ENCODE peak calls at places on chromosomes 1 and 21, in six cellular contexts. One of them, this sample, is unnamed. For H3K4me1, the result is how much of the 10 kb centered on the place peaks cover.

GRCh38 chr1:11671544-11672286 is 7.7 kb downstream of the FBXO6 start:
- DNase-seq in sigmoid colon: no peak
- DNase-seq in tibial nerve: no peak
- DNase-seq in breast epithelium: no peak
- DNase-seq in A549: no peak
- DNase-seq in colonic mucosa: no peak
- DNase-seq in this sample: no peak

GRCh38 chr1:204480515-204480914 is 14.1 kb downstream of the PIK3C2B start:
- DNase-seq in sigmoid colon: no peak
- DNase-seq in tibial nerve: no peak
- DNase-seq in breast epithelium: no peak
- DNase-seq in A549: no peak
- DNase-seq in colonic mucosa: no peak
- DNase-seq in this sample: no peak

GRCh38 chr1:74733616-74734484 is 898 bp downstream of the TYW3 start:
- DNase-seq in sigmoid colon: no peak
- DNase-seq in tibial nerve: no peak
- DNase-seq in breast epithelium: no peak
- DNase-seq in A549: peak
- DNase-seq in colonic mucosa: peak
- DNase-seq in this sample: no peak

GRCh38 chr1:221718391-221719277 is 23.3 kb downstream of the DUSP10 start:
- DNase-seq in sigmoid colon: no peak
- DNase-seq in tibial nerve: no peak
- DNase-seq in breast epithelium: no peak
- DNase-seq in A549: peak
- DNase-seq in colonic mucosa: no peak
- DNase-seq in this sample: no peak

GRCh38 chr1:246875041-246876026 is 56.4 kb downstream of the AHCTF1 start:
- DNase-seq in sigmoid colon: no peak
- DNase-seq in tibial nerve: no peak
- DNase-seq in breast epithelium: no peak
- DNase-seq in A549: no peak
- DNase-seq in colonic mucosa: no peak
- DNase-seq in this sample: no peak

GRCh38 chr1:15714438-15715136 is 21.5 kb upstream of the SLC25A34 start:
- DNase-seq in sigmoid colon: peak
- DNase-seq in tibial nerve: no peak
- DNase-seq in breast epithelium: no peak
- DNase-seq in A549: no peak
- DNase-seq in colonic mucosa: no peak
- DNase-seq in this sample: no peak

GRCh38 chr1:232669981-232670763 is 40.2 kb upstream of the SIPA1L2 start:
- DNase-seq in sigmoid colon: no peak
- DNase-seq in tibial nerve: no peak
- DNase-seq in breast epithelium: no peak
- DNase-seq in A549: no peak
- DNase-seq in colonic mucosa: no peak
- DNase-seq in this sample: no peak

GRCh38 chr1:43750083-43750482 is 42.7 kb downstream of the ST3GAL3 start:
- DNase-seq in sigmoid colon: no peak
- DNase-seq in tibial nerve: no peak
- DNase-seq in breast epithelium: no peak
- DNase-seq in A549: no peak
- DNase-seq in colonic mucosa: no peak
- DNase-seq in this sample: no peak

GRCh38 chr1:58773406-58773840 is 10.4 kb downstream of the JUN start:
- DNase-seq in sigmoid colon: peak
- DNase-seq in tibial nerve: peak
- DNase-seq in breast epithelium: peak
- DNase-seq in A549: no peak
- DNase-seq in colonic mucosa: peak
- DNase-seq in this sample: peak

GRCh38 chr1:232047473-232047872 is 420.9 kb downstream of the DISC1 start:
- DNase-seq in sigmoid colon: no peak
- DNase-seq in tibial nerve: no peak
- DNase-seq in breast epithelium: no peak
- DNase-seq in A549: no peak
- DNase-seq in colonic mucosa: no peak
- DNase-seq in this sample: no peak

GRCh38 chr1:93841771-93842170 is 37.2 kb downstream of the DNTTIP2 start:
- DNase-seq in sigmoid colon: no peak
- DNase-seq in tibial nerve: no peak
- DNase-seq in breast epithelium: no peak
- DNase-seq in A549: no peak
- DNase-seq in colonic mucosa: no peak
- DNase-seq in this sample: no peak

GRCh38 chr1:151934048-151934493 is 24.8 kb upstream of the THEM4 start:
- DNase-seq in sigmoid colon: no peak
- DNase-seq in tibial nerve: no peak
- DNase-seq in breast epithelium: no peak
- DNase-seq in A549: peak
- DNase-seq in colonic mucosa: peak
- DNase-seq in this sample: no peak

DNA sequence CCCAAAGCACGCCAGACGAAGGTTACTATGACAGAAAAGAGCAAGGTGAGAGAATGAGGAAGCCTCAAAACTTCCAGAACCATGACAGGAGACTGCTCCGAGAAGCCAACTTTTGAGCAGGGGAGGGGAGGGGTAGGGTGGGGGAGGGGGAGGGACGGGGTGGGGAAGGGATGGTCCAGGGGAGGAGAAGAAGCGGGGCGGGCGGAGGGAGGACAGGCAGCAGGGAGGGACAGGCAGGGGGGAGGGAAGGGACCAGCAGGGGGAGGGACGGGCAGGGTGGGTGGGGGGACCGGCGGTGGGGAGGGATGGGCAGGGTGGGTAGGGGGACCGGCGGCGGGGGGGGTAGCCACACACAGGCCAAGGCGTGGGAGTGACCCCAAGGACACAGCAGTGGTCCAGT is 2.0 kb downstream of the INTS11 start:
- DNase-seq in sigmoid colon: no peak
- DNase-seq in tibial nerve: no peak
- DNase-seq in breast epithelium: no peak
- DNase-seq in A549: no peak
- DNase-seq in colonic mucosa: no peak
- DNase-seq in this sample: no peak
- H3K4me1 ChIP-seq in sigmoid colon: half or more
- H3K4me1 ChIP-seq in tibial nerve: under half
- H3K4me1 ChIP-seq in breast epithelium: under half
- H3K4me1 ChIP-seq in A549: under half
- H3K4me1 ChIP-seq in colonic mucosa: under half
- H3K4me1 ChIP-seq in this sample: under half

GRCh38 chr21:28822064-28822402 is 170.6 kb downstream of the LTN1 start:
- DNase-seq in sigmoid colon: no peak
- DNase-seq in tibial nerve: no peak
- DNase-seq in breast epithelium: no peak
- DNase-seq in A549: no peak
- DNase-seq in colonic mucosa: no peak
- DNase-seq in this sample: no peak
- H3K27ac ChIP-seq in sigmoid colon: peak
- H3K27ac ChIP-seq in tibial nerve: peak
- H3K27ac ChIP-seq in breast epithelium: peak
- H3K27ac ChIP-seq in A549: no peak
- H3K27ac ChIP-seq in colonic mucosa: peak
- H3K27ac ChIP-seq in this sample: peak

GRCh38 chr1:154404984-154405761 is at the start of gene IL6R:
- DNase-seq in sigmoid colon: peak
- DNase-seq in tibial nerve: peak
- DNase-seq in breast epithelium: peak
- DNase-seq in A549: peak
- DNase-seq in colonic mucosa: peak
- DNase-seq in this sample: peak
- TF ChIP-seq CTCF in sigmoid colon: peak
- TF ChIP-seq CTCF in tibial nerve: peak
- TF ChIP-seq CTCF in breast epithelium: peak
- TF ChIP-seq CTCF in A549: peak
- TF ChIP-seq CTCF in colonic mucosa: peak
- TF ChIP-seq CTCF in this sample: peak

DNA sequence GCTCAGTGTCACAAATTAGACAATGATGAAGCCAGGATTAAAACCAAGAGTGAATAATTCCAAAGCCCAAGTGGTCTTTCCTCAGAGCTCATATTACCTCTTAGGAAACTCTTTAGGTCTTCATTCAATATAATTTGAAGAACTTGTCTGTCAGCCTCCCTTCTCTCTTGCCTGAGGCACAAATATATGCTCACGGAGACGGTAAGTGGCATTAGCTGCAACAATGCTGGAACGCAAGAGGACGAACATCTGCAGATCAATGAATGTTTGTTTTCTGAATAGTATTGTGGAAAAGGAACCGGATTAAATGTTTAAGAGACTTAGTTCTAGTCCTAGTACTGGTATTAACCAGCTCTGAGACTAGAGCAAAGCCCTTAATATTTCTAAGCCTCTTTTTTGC is 39.7 kb upstream of the LYST start:
- DNase-seq in sigmoid colon: no peak
- DNase-seq in tibial nerve: no peak
- DNase-seq in breast epithelium: no peak
- DNase-seq in A549: no peak
- DNase-seq in colonic mucosa: no peak
- DNase-seq in this sample: no peak
- H3K4me1 ChIP-seq in sigmoid colon: under half
- H3K4me1 ChIP-seq in tibial nerve: under half
- H3K4me1 ChIP-seq in breast epithelium: under half
- H3K4me1 ChIP-seq in A549: half or more
- H3K4me1 ChIP-seq in colonic mucosa: under half
- H3K4me1 ChIP-seq in this sample: under half

GRCh38 chr1:66323958-66324357 is 210.0 kb upstream of the SGIP1 start:
- DNase-seq in sigmoid colon: no peak
- DNase-seq in tibial nerve: no peak
- DNase-seq in breast epithelium: no peak
- DNase-seq in A549: no peak
- DNase-seq in colonic mucosa: no peak
- DNase-seq in this sample: no peak
- H3K27ac ChIP-seq in sigmoid colon: no peak
- H3K27ac ChIP-seq in tibial nerve: no peak
- H3K27ac ChIP-seq in breast epithelium: peak
- H3K27ac ChIP-seq in A549: no peak
- H3K27ac ChIP-seq in colonic mucosa: no peak
- H3K27ac ChIP-seq in this sample: no peak

This sample was measured in thoracic aorta.